ENCODE peak calls at places on chromosomes 2 and 18, in nine cellular contexts. C, G, O, I, B, L, A, J and Q are unnamed samples.

GRCh38 chr2:1585635-1586034 is 158.7 kb downstream of the PXDN start:
- DNase-seq in L (no peak), J (no peak), A (no peak), C (no peak), O (no peak), B (no peak), G (no peak), I (no peak), Q (no peak)

GRCh38 chr18:8116346-8117007 is 492.8 kb upstream of the RAB12 start:
- DNase-seq in L (no peak), A (no peak), I (no peak), J (no peak), C (no peak), G (no peak), B (no peak), O (no peak), Q (no peak)

GRCh38 chr2:207813221-207813916 is 43.7 kb upstream of the FZD5 start:
- DNase-seq in G (no peak), B (no peak), J (peak; percentile 81), I (no peak), O (no peak), A (no peak), L (no peak), C (no peak), Q (no peak)

GRCh38 chr2:96145028-96145939 is at the start of gene DUSP2:
- DNase-seq in C (peak; percentile 31), O (peak; percentile 92), L (peak; percentile 93), I (no peak), G (peak; percentile 88), B (peak; percentile 59), A (peak; percentile 83), J (peak; percentile 73), Q (peak; percentile 92)

GRCh38 chr2:229407170-229407569 is 136.1 kb upstream of the PID1 start:
- DNase-seq in L (no peak), G (no peak), B (no peak), J (no peak), O (no peak), I (peak; percentile 87), A (no peak), C (peak; percentile 28), Q (no peak)

GRCh38 chr2:94982661-94983060 is 42.8 kb upstream of the MAL start:
- DNase-seq in C (peak; percentile 83), B (no peak), L (no peak), A (no peak), G (no peak), I (no peak), J (no peak), O (no peak), Q (no peak)

GRCh38 chr2:45344071-45344470 is 267.0 kb downstream of the SRBD1 start:
- DNase-seq in L (no peak), C (no peak), I (no peak), O (no peak), J (no peak), A (no peak), B (no peak), G (no peak), Q (no peak)

GRCh38 chr2:39642054-39642742 is 23.5 kb upstream of the TMEM178A start:
- DNase-seq in C (peak; percentile 52), J (peak; percentile 52), I (peak; percentile 54), B (no peak), G (no peak), L (no peak), A (no peak), O (no peak), Q (no peak)

GRCh38 chr2:210955591-210955990 is 399.2 kb downstream of the CPS1 start:
- DNase-seq in C (peak; percentile 41), O (no peak), B (no peak), A (no peak), L (no peak), J (no peak), I (peak; percentile 53), G (no peak), Q (no peak)